ENCODE peak calls at places on chromosomes 4 and X, in ten cellular contexts. P, Z, X, H, S, R, C, M, G and T are unnamed samples.

GRCh38 chrX:20397587-20397986 is 130.9 kb upstream of the RPS6KA3 start:
- DNase-seq in P (no peak), Z (no peak), H (no peak), X (no peak), G (no peak), C (no peak), R (no peak), S (no peak), M (no peak), T (no peak)

GRCh38 chrX:154063234-154063633 is 34.3 kb downstream of the MECP2 start:
- DNase-seq in P (no peak), X (no peak), M (no peak), C (no peak), G (no peak), R (no peak), Z (no peak), S (no peak), H (no peak), T (no peak)

GRCh38 chrX:120813982-120814381 is 61.7 kb downstream of the CT47B1 start:
- DNase-seq in G (no peak), M (no peak), P (no peak), Z (no peak), H (no peak), X (no peak), S (no peak), C (no peak), R (no peak), T (no peak)

GRCh38 chrX:39258331-39258730 is 457.1 kb downstream of the MID1IP1 start:
- DNase-seq in M (no peak), C (no peak), Z (no peak), P (no peak), G (no peak), X (peak), R (no peak), H (no peak), S (no peak), T (no peak)

GRCh38 chrX:10166731-10167149 is 10.0 kb downstream of the CLCN4 start:
- DNase-seq in P (no peak), X (no peak), M (peak), Z (no peak), C (no peak), G (no peak), S (peak), R (no peak), H (no peak), T (no peak)

GRCh38 chrX:141220342-141221008 is 21.8 kb downstream of the SPANXC start:
- DNase-seq in C (peak), R (no peak), H (peak), Z (no peak), X (peak), S (no peak), G (no peak), P (no peak), M (no peak), T (peak)

GRCh38 chr4:152206646-152207435 is 329.1 kb downstream of the FBXW7 start:
- DNase-seq in R (no peak), M (no peak), P (no peak), X (peak), H (no peak), S (no peak), C (no peak), G (no peak), Z (no peak), T (peak)

GRCh38 chrX:56728752-56729151 is 291 bp upstream of the NBDY start:
- DNase-seq in X (no peak), S (no peak), R (peak), G (no peak), H (peak), C (no peak), Z (no peak), P (peak), M (peak), T (peak)

GRCh38 chrX:48890934-48891401 is 6.6 kb downstream of the TIMM17B start:
- DNase-seq in C (no peak), M (no peak), R (no peak), S (peak), G (peak), P (no peak), Z (no peak), H (no peak), X (no peak), T (peak)

GRCh38 chr4:53189011-53189410 is 176.8 kb downstream of the SCFD2 start:
- DNase-seq in G (no peak), Z (no peak), X (peak), S (no peak), H (peak), R (no peak), M (no peak), C (no peak), P (no peak), T (no peak)

GRCh38 chr4:161320377-161320776 is 843.4 kb downstream of the FSTL5 start:
- DNase-seq in P (no peak), X (peak), Z (peak), G (no peak), R (no peak), S (no peak), H (no peak), C (no peak), M (peak), T (peak)

GRCh38 chrX:2711441-2711840 is 20.3 kb downstream of the CD99 start:
- DNase-seq in G (no peak), X (no peak), H (no peak), P (no peak), R (no peak), M (no peak), Z (no peak), S (no peak), C (no peak), T (no peak)

GRCh38 chrX:107323786-107324492 is 117.5 kb downstream of the DNAAF6 start:
- DNase-seq in S (no peak), R (no peak), M (no peak), C (no peak), Z (no peak), G (no peak), X (no peak), H (no peak), P (no peak), T (no peak)

GRCh38 chrX:37998586-37999267 is 7.6 kb upstream of the SYTL5 start:
- DNase-seq in M (no peak), G (no peak), R (no peak), S (no peak), H (peak), Z (no peak), P (no peak), C (peak), X (peak), T (no peak)